ENCODE peak calls at places on chromosomes 1 and 21, in four cellular contexts. J is H1, L is GM12878, H is HepG2. X is an unnamed sample.

GRCh38 chr1:108089482-108089881 is 110.7 kb downstream of the SLC25A24 start:
- DNase-seq in J (no peak), L (no peak), H (no peak), X (no peak)

GRCh38 chr1:210099921-210100320 is 132.7 kb upstream of the SERTAD4 start:
- DNase-seq in H (no peak), L (no peak), J (no peak), X (no peak)

GRCh38 chr1:241048558-241048957 is 308.4 kb downstream of the RGS7 start:
- DNase-seq in L (no peak), J (no peak), H (no peak), X (no peak)

GRCh38 chr1:8078176-8078671 is 52.1 kb upstream of the ERRFI1 start:
- DNase-seq in L (no peak), H (peak), J (no peak), X (peak)

GRCh38 chr21:33359446-33359845 is 34.7 kb downstream of the IFNAR1 start:
- DNase-seq in H (no peak), L (no peak), J (no peak), X (no peak)

GRCh38 chr21:35249636-35250035 is 200.5 kb upstream of the RUNX1 start:
- DNase-seq in J (no peak), L (no peak), H (no peak), X (no peak)

GRCh38 chr1:234230414-234230862 is 142.8 kb upstream of the COA6 start:
- DNase-seq in H (no peak), J (no peak), L (no peak), X (no peak)

GRCh38 chr1:154943649-154944421 is 7.3 kb upstream of the PMVK start:
- DNase-seq in L (no peak), J (peak), H (no peak), X (peak)

DNA sequence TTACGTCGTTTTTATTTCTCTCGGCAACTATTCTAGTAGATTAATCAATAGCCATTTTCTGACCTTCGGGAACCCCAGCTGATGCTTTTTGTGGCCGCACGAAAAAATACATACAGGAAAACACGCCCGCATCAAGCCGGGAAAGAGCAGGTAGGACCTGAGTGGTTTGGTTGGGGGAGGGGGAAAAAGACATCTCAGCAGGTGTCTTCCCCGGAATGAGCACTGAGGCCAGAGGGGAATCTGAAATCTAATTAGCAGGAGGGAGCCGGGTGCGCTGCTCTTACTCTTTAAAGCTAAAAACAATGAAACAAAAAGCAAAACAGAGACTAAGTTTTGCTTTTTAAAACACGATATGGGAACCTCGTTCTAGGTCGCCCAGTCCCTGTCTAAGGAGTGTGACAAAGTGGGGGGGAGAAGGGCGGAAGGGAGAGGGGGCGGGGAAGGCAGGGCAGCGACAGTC is 549 bp upstream of the FOXD3 start:
- DNase-seq in L (no peak), H (no peak), J (peak), X (no peak)
- TF ChIP-seq HDAC2 in L (no peak), H (no peak), J (no peak), X (no peak)

GRCh38 chr1:4375812-4376211 is 278.6 kb upstream of the AJAP1 start:
- DNase-seq in H (no peak), L (no peak), J (no peak), X (no peak)
- TF ChIP-seq TAF1 in H (no peak), L (no peak), J (no peak), X (no peak)

GRCh38 chr21:38777521-38777920 is 28.2 kb upstream of the ETS2 start:
- DNase-seq in L (no peak), H (no peak), J (no peak), X (no peak)
- TF ChIP-seq HDAC2 in L (no peak), H (no peak), J (no peak), X (no peak)

DNA sequence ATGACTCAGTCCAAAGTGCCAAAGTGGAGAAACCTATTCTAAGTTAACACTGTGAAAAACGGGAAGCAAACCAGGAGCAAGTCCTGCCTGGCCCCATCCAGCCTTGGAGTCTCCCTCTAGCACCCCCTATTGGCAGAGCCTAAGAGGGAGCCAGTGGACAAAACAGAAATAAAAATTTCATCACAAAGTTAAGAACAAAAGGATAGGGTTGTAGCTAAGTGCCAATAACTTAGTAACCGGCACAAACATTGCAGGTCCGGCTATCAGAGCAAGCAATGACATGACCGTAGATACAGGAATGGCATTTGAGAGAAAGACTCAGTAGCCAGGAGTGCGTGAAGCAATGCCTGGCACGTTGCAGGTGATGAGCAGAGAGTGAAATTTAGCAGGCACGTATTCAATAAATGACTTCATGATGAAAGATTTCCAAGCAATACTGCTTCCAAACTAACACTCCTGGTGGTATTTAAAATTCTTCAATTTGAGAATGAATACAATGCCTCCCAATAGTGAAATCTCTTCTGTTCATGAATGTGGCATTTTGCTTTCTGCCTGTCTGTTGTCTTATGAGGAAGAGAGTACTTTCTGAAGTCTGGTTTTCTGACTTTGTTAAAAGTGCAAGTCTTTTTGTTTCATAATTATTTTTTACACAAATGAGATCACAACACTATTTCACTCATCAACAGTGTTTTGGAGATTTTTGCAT is 391.0 kb downstream of the OMA1 start:
- DNase-seq in L (no peak), H (peak), J (peak), X (peak)
- TF ChIP-seq TAF1 in L (no peak), H (no peak), J (no peak), X (no peak)

GRCh38 chr1:66623812-66624211 is 89.9 kb downstream of the SGIP1 start:
- DNase-seq in J (no peak), H (no peak), L (no peak), X (no peak)
- TF ChIP-seq HDAC2 in J (no peak), H (no peak), L (no peak), X (no peak)

DNA sequence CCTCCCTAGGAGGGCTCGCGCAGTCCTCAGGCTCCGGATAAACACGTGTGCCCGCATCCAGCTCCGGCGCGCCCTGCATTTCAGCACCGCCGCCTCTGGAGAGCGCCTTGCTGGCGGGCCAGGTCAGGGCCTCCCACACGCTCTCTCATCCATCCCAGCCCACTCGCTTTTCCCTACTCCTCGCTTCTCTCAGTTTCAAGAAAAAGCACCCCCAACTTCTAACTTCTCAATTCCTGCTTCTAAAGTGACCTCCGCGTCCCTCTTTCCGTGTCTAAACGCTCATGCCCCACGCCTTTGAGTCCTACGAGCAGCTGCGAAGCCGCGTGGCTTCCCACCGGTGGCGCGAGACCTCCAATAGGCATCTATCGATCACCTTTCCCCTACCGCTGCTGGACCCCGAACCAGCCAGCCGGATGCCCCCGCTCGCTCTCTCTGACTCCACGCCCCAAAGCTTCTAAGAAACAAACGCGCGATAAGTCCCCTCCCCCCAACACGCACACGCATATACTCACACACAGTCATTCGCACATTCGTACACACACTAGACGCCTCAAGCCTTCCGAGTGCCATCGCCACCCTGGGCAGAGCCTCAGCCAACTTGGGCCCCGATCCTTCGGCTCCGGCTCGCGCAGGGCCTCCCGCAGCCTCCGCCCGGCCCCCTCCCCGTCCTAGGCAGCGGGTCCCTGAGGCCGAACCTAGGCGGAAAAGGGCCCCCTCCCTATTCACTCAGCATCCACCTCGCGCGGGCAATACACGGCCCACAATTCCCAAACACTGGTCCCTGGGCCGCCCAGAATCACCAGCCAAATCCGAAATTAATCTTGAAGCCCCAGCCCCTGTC is 1.1 kb downstream of the NMNAT2 start:
- DNase-seq in J (peak), H (no peak), L (no peak), X (peak)
- TF ChIP-seq TAF1 in J (no peak), H (no peak), L (no peak), X (no peak)